ENCODE peak calls at places on chromosomes 12 and 14, in nine cellular contexts. K is lower lobe of right lung, S is IMR-90, Z is cardiac muscle cell, F is AG04450, H is NB4, R is AG09309, J is uterus, T is brain microvascular endothelial cell. D is an unnamed sample.
A peak's percentile ranks its signal among the peaks of the same experiment; 100 is the strongest.

GRCh38 chr12:16229676-16230075 is 47.8 kb downstream of the SLC15A5 start:
- DNase-seq in Z (peak; percentile 19), K (no peak), S (no peak), F (no peak), J (no peak), H (no peak), R (no peak), T (no peak), D (no peak)

GRCh38 chr12:31440586-31440985 is 114.6 kb upstream of the SINHCAF start:
- DNase-seq in J (no peak), R (no peak), K (no peak), Z (no peak), H (no peak), F (no peak), S (no peak), T (no peak), D (no peak)

GRCh38 chr12:52649066-52649465 is 2.9 kb downstream of the KRT2 start:
- DNase-seq in H (no peak), J (no peak), T (no peak), Z (no peak), S (no peak), R (no peak), F (no peak), K (no peak), D (no peak)

GRCh38 chr12:29578070-29578469 is 80.6 kb upstream of the OVCH1 start:
- DNase-seq in R (no peak), S (no peak), J (no peak), Z (peak; percentile 23), F (no peak), T (no peak), H (no peak), K (no peak), D (no peak)

GRCh38 chr14:65879218-65880009 is 466.9 kb downstream of the FUT8 start:
- DNase-seq in J (no peak), S (peak; percentile 60), H (peak; percentile 72), T (peak; percentile 1), F (peak; percentile 3), R (peak; percentile 49), Z (peak; percentile 63), K (no peak), D (no peak)

GRCh38 chr14:61109288-61109687 is 128.2 kb downstream of the SLC38A6 start:
- DNase-seq in S (no peak), R (no peak), Z (no peak), H (peak; percentile 23), K (no peak), J (no peak), F (no peak), T (no peak), D (no peak)

GRCh38 chr12:74897425-74898211 is 312.0 kb downstream of the KCNC2 start:
- DNase-seq in Z (no peak), S (no peak), J (no peak), T (no peak), H (no peak), F (no peak), K (no peak), R (no peak), D (no peak)

GRCh38 chr14:104633276-104633861 is 28.8 kb upstream of the TMEM179 start:
- DNase-seq in T (no peak), K (no peak), J (no peak), F (no peak), H (no peak), S (no peak), R (no peak), Z (no peak), D (peak; percentile 52)

GRCh38 chr14:100109594-100109955 is 44.4 kb downstream of the EVL start:
- DNase-seq in H (no peak), K (no peak), R (no peak), T (no peak), Z (no peak), J (no peak), S (no peak), F (no peak), D (no peak)

GRCh38 chr12:90280033-90280432 is 571.4 kb upstream of the ATP2B1 start:
- DNase-seq in K (no peak), R (no peak), F (peak; percentile 16), Z (no peak), J (no peak), T (peak; percentile 43), S (peak; percentile 62), H (peak; percentile 44), D (no peak)

GRCh38 chr12:89690925-89691324 is 17.7 kb downstream of the ATP2B1 start:
- DNase-seq in T (no peak), Z (no peak), F (no peak), S (peak; percentile 51), K (no peak), H (no peak), R (no peak), J (no peak), D (no peak)

GRCh38 chr12:50505386-50505827 is 622 bp downstream of the DIP2B start:
- DNase-seq in T (peak; percentile 1), R (no peak), J (peak; percentile 25), F (no peak), Z (peak; percentile 16), S (no peak), K (no peak), H (peak; percentile 60), D (peak; percentile 41)

GRCh38 chr14:102805941-102806340 is 28.7 kb downstream of the TRAF3 start:
- DNase-seq in J (no peak), R (no peak), T (no peak), F (no peak), Z (no peak), K (no peak), H (no peak), S (no peak), D (no peak)

GRCh38 chr14:102803139-102803538 is 25.9 kb downstream of the TRAF3 start:
- DNase-seq in R (no peak), K (no peak), T (no peak), J (no peak), H (no peak), Z (no peak), F (no peak), S (no peak), D (no peak)

GRCh38 chr14:102804858-102805257 is 27.6 kb downstream of the TRAF3 start:
- DNase-seq in J (no peak), Z (no peak), R (no peak), K (no peak), S (no peak), T (no peak), F (no peak), H (no peak), D (no peak)

GRCh38 chr14:102806447-102806846 is 29.2 kb downstream of the TRAF3 start:
- DNase-seq in T (no peak), S (no peak), R (no peak), Z (no peak), K (no peak), H (no peak), F (no peak), J (no peak), D (no peak)

DNA sequence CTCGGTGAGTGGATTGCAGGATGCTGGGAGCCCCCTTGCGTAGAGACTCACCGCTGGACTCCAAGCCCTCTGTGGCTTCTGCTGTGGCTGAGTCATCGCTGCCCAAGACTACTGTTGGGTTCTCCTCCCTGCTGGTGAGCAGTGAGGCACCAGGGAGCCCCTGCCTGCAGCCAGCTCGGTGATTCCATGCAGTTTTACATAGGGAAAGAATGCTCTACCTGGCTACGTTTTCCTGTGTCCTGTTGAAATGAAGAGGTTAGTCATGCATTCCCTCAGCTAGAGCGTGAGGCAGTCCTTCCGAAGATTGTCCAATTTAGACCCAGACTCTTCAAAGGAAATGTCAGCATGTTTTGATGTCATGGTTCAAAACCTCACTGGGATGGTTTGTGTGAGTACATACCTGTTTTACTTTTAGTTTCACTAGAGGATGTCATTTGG is 28.2 kb downstream of the TRAF3 start:
- DNase-seq in S (peak; percentile 70), J (no peak), F (no peak), H (peak; percentile 75), Z (peak; percentile 51), K (no peak), R (peak; percentile 10), T (peak; percentile 71), D (no peak)
- TF ChIP-seq CTCF in S (no peak), J (no peak), F (peak; percentile 29), H (no peak), Z (no peak), K (no peak), R (peak; percentile 32), T (peak; percentile 48), D (no peak)

GRCh38 chr14:67267929-67268328 is 26.7 kb downstream of the PALS1 start:
- DNase-seq in H (no peak), F (no peak), K (no peak), R (no peak), T (no peak), Z (no peak), J (no peak), S (no peak), D (no peak)
- H3K4me3 ChIP-seq in H (no peak overlapping the region), F (peak overlapping the region; percentile 40), K (no peak overlapping the region), R (no peak overlapping the region), T (peak overlapping the region; percentile 28), Z (no peak overlapping the region), J (no peak overlapping the region), S (peak overlapping the region; percentile 17), D (peak overlapping the region; percentile 53)

GRCh38 chr14:77103954-77104353 is 5.9 kb downstream of the CIPC start:
- DNase-seq in K (no peak), Z (no peak), S (no peak), T (no peak), J (no peak), F (no peak), H (no peak), R (no peak), D (no peak)

GRCh38 chr14:77104393-77104792 is 6.3 kb downstream of the CIPC start:
- DNase-seq in Z (no peak), R (no peak), K (no peak), T (no peak), H (no peak), F (no peak), J (no peak), S (no peak), D (no peak)

GRCh38 chr14:77100961-77101360 is 2.9 kb downstream of the CIPC start:
- DNase-seq in F (no peak), R (no peak), T (no peak), H (no peak), Z (no peak), K (no peak), S (peak; percentile 27), J (no peak), D (no peak)

GRCh38 chr14:77103475-77103874 is 5.4 kb downstream of the CIPC start:
- DNase-seq in H (no peak), T (no peak), S (no peak), J (no peak), Z (no peak), K (no peak), F (no peak), R (no peak), D (no peak)

DNA sequence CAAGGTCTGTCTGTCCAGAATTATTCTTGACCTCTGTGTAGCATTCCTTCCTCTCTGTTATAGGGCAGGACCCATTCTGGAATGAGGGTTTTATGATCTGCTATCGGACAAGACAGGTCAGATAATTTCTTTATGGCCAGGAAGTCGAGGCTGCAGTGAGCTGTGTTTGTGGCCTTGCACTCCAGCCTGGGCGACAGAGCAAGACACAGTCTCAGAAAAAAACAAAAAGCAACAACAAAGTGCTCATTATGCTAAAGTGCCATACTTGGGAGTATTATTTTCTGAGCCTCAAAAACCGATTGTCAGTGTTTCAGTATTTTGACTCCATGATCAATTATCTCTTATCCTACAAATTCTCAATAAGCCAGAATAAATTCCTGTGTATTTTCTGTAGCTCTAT is 4.1 kb downstream of the CIPC start:
- DNase-seq in H (no peak), K (no peak), R (no peak), T (no peak), Z (no peak), S (no peak), F (no peak), J (no peak), D (no peak)
- TF ChIP-seq CTCF in H (no peak), K (no peak), R (no peak), T (no peak), Z (no peak), S (no peak), F (no peak), J (no peak), D (no peak)

GRCh38 chr12:25829192-25829591 is 129.3 kb upstream of the RASSF8 start:
- DNase-seq in J (no peak), F (peak; percentile 91), H (peak; percentile 37), Z (peak; percentile 98), R (peak; percentile 99), K (no peak), T (peak; percentile 95), S (peak; percentile 98), D (no peak)
- H3K4me3 ChIP-seq in J (no peak overlapping the region), F (no peak overlapping the region), H (no peak overlapping the region), Z (no peak overlapping the region), R (no peak overlapping the region), K (no peak overlapping the region), T (no peak overlapping the region), S (no peak overlapping the region), D (no peak overlapping the region)